ENCODE peak calls at places on chromosomes 1 and 21, in eight cellular contexts. Z is HCT116, L is MG63, E is A172, S is C1 segment of cervical spinal cord, M is EL, I is iPS-NIHi11, K is iris pigment epithelial cell. P is an unnamed sample.

GRCh38 chr1:28886731-28887417 is 27.5 kb upstream of the EPB41 start:
- DNase-seq in Z (peak), L (peak), E (peak), S (peak), M (peak), I (peak), K (peak), P (no peak)

GRCh38 chr1:203992440-203992839 is 80.5 kb upstream of the SOX13 start:
- DNase-seq in Z (no peak), L (no peak), E (no peak), S (no peak), M (no peak), I (no peak), K (peak), P (no peak)

GRCh38 chr21:14699433-14700410 is 153.6 kb upstream of the SAMSN1 start:
- DNase-seq in Z (no peak), L (no peak), E (no peak), S (no peak), M (no peak), I (no peak), K (no peak), P (no peak)

GRCh38 chr21:14236180-14236579 is 20.2 kb downstream of the RBM11 start:
- DNase-seq in Z (no peak), L (no peak), E (no peak), S (no peak), M (no peak), I (no peak), K (no peak), P (no peak)

GRCh38 chr21:15061284-15061683 is 3.5 kb downstream of the NRIP1 start:
- DNase-seq in Z (no peak), L (no peak), E (no peak), S (no peak), M (no peak), I (no peak), K (no peak), P (no peak)

GRCh38 chr1:40898434-40898900 is 36.3 kb upstream of the CITED4 start:
- DNase-seq in Z (no peak), L (peak), E (peak), S (no peak), M (peak), I (no peak), K (peak), P (no peak)

GRCh38 chr1:10398278-10398733 is 558 bp upstream of the PGD start:
- DNase-seq in Z (no peak), L (no peak), E (no peak), S (no peak), M (no peak), I (no peak), K (no peak), P (no peak)

GRCh38 chr1:228958121-228958520 is 222.8 kb downstream of the RHOU start:
- DNase-seq in Z (no peak), L (no peak), E (no peak), S (no peak), M (no peak), I (no peak), K (no peak), P (no peak)

GRCh38 chr1:35691080-35691479 is 27.6 kb downstream of the C1orf216 start:
- DNase-seq in Z (no peak), L (no peak), E (no peak), S (no peak), M (no peak), I (peak), K (no peak), P (no peak)

GRCh38 chr1:230167419-230167852 is 100.4 kb downstream of the GALNT2 start:
- DNase-seq in Z (peak), L (peak), E (peak), S (no peak), M (peak), I (peak), K (peak), P (no peak)

GRCh38 chr1:62229468-62229867 is 34.8 kb downstream of the L1TD1 start:
- DNase-seq in Z (no peak), L (no peak), E (no peak), S (no peak), M (no peak), I (no peak), K (no peak), P (no peak)

GRCh38 chr1:51673279-51673678 is 56.4 kb downstream of the OSBPL9 start:
- DNase-seq in Z (no peak), L (no peak), E (no peak), S (no peak), M (no peak), I (no peak), K (no peak), P (no peak)

GRCh38 chr1:100234432-100234831 is 15.2 kb downstream of the DBT start:
- DNase-seq in Z (no peak), L (no peak), E (no peak), S (no peak), M (no peak), I (no peak), K (no peak), P (no peak)

GRCh38 chr21:44802396-44803153 is 955 bp upstream of the UBE2G2 start:
- DNase-seq in Z (no peak), L (peak), E (peak), S (no peak), M (peak), I (peak), K (no peak), P (no peak)

GRCh38 chr1:243505986-243506689 is 250.3 kb downstream of the SDCCAG8 start:
- DNase-seq in Z (no peak), L (no peak), E (no peak), S (no peak), M (no peak), I (no peak), K (no peak), P (no peak)

GRCh38 chr1:220274122-220274855 is 2.0 kb upstream of the RAB3GAP2 start:
- DNase-seq in Z (no peak), L (no peak), E (no peak), S (no peak), M (peak), I (no peak), K (peak), P (no peak)

GRCh38 chr1:18703041-18703621 is 72.5 kb downstream of the PAX7 start:
- DNase-seq in Z (peak), L (peak), E (peak), S (no peak), M (peak), I (peak), K (peak), P (no peak)

GRCh38 chr1:3477241-3478109 is 23.0 kb downstream of the ARHGEF16 start:
- DNase-seq in Z (no peak), L (peak), E (no peak), S (no peak), M (no peak), I (peak), K (no peak), P (no peak)

GRCh38 chr1:89771991-89772560 is 48.8 kb upstream of the LRRC8D start:
- DNase-seq in Z (no peak), L (no peak), E (no peak), S (no peak), M (no peak), I (no peak), K (no peak), P (no peak)

GRCh38 chr1:162276493-162276892 is 100.2 kb downstream of the SPATA46 start:
- DNase-seq in Z (peak), L (no peak), E (peak), S (no peak), M (peak), I (peak), K (peak), P (peak)

GRCh38 chr1:215710340-215710971 is 143.4 kb downstream of the KCTD3 start:
- DNase-seq in Z (peak), L (peak), E (peak), S (no peak), M (peak), I (peak), K (peak), P (no peak)

GRCh38 chr1:30872948-30873263 is 35.7 kb downstream of the SDC3 start:
- DNase-seq in Z (no peak), L (no peak), E (no peak), S (no peak), M (no peak), I (no peak), K (no peak), P (no peak)

GRCh38 chr1:1256956-1257871 is 10.7 kb upstream of the C1QTNF12 start:
- DNase-seq in Z (no peak), L (no peak), E (no peak), S (no peak), M (no peak), I (peak), K (no peak), P (no peak)

GRCh38 chr1:212315907-212316306 is 30.7 kb downstream of the PPP2R5A start:
- DNase-seq in Z (peak), L (peak), E (peak), S (no peak), M (peak), I (no peak), K (peak), P (no peak)

GRCh38 chr1:244163861-244164562 is 112.9 kb downstream of the ZBTB18 start:
- DNase-seq in Z (peak), L (peak), E (peak), S (no peak), M (peak), I (peak), K (peak), P (peak)

GRCh38 chr1:154386643-154387352 is 18.3 kb upstream of the IL6R start:
- DNase-seq in Z (no peak), L (no peak), E (no peak), S (no peak), M (peak), I (no peak), K (no peak), P (no peak)

GRCh38 chr1:245742891-245743290 is 588.1 kb downstream of the KIF26B start:
- DNase-seq in Z (no peak), L (no peak), E (peak), S (no peak), M (no peak), I (no peak), K (peak), P (no peak)

GRCh38 chr1:162036156-162036555 is 12.5 kb upstream of the OLFML2B start:
- DNase-seq in Z (no peak), L (no peak), E (no peak), S (no peak), M (no peak), I (no peak), K (no peak), P (no peak)

GRCh38 chr1:195878478-195878877 is 729.8 kb downstream of the KCNT2 start:
- DNase-seq in Z (no peak), L (no peak), E (no peak), S (no peak), M (no peak), I (no peak), K (no peak), P (no peak)

GRCh38 chr1:164017239-164017638 is 541.7 kb upstream of the PBX1 start:
- DNase-seq in Z (no peak), L (no peak), E (no peak), S (no peak), M (no peak), I (no peak), K (no peak), P (no peak)

GRCh38 chr1:5108740-5109139 is 454.3 kb downstream of the AJAP1 start:
- DNase-seq in Z (no peak), L (no peak), E (no peak), S (no peak), M (no peak), I (no peak), K (no peak), P (no peak)

GRCh38 chr1:53608071-53608470 is 130.9 kb downstream of the GLIS1 start:
- DNase-seq in Z (no peak), L (no peak), E (no peak), S (no peak), M (no peak), I (no peak), K (no peak), P (no peak)

P was measured in glomerular endothelial cell.